ENCODE peak calls at places on chromosomes 2 and 18, in seven cellular contexts. J, R, C, F, M, L and Q are unnamed samples.

GRCh38 chr18:13178976-13179375 is 39.6 kb upstream of the LDLRAD4 start:
- DNase-seq in J (no peak), R (peak), C (no peak), F (no peak), M (no peak), L (no peak), Q (peak)

GRCh38 chr2:219440388-219441256 is 6.0 kb downstream of the SPEG start:
- DNase-seq in J (no peak), R (no peak), C (no peak), F (no peak), M (no peak), L (no peak), Q (peak)

GRCh38 chr2:215119847-215120246 is 18.6 kb downstream of the ABCA12 start:
- DNase-seq in J (no peak), R (no peak), C (no peak), F (no peak), M (no peak), L (no peak), Q (no peak)

GRCh38 chr2:30670453-30670852 is 136.8 kb downstream of the CAPN13 start:
- DNase-seq in J (no peak), R (no peak), C (peak), F (no peak), M (no peak), L (no peak), Q (no peak)

GRCh38 chr18:28412521-28412920 is 235.6 kb upstream of the CDH2 start:
- DNase-seq in J (no peak), R (no peak), C (no peak), F (no peak), M (no peak), L (no peak), Q (peak)

GRCh38 chr2:31239842-31240198 is 5.9 kb downstream of the EHD3 start:
- DNase-seq in J (peak), R (no peak), C (no peak), F (peak), M (no peak), L (no peak), Q (peak)

GRCh38 chr2:15334650-15335326 is 226.3 kb downstream of the NBAS start:
- DNase-seq in J (no peak), R (no peak), C (no peak), F (no peak), M (no peak), L (no peak), Q (peak)

GRCh38 chr2:71238089-71238488 is 11.2 kb upstream of the PAIP2B start:
- DNase-seq in J (no peak), R (no peak), C (no peak), F (no peak), M (no peak), L (no peak), Q (no peak)

GRCh38 chr2:143357956-143358355 is 228.7 kb downstream of the ARHGAP15 start:
- DNase-seq in J (no peak), R (no peak), C (no peak), F (no peak), M (no peak), L (no peak), Q (no peak)

GRCh38 chr18:28735731-28736130 is 558.8 kb upstream of the CDH2 start:
- DNase-seq in J (no peak), R (no peak), C (no peak), F (no peak), M (no peak), L (no peak), Q (peak)

GRCh38 chr2:110729106-110729505 is 3.3 kb upstream of the ACOXL start:
- DNase-seq in J (no peak), R (no peak), C (no peak), F (no peak), M (no peak), L (no peak), Q (no peak)

GRCh38 chr2:49857371-49858112 is 703.2 kb upstream of the FSHR start:
- DNase-seq in J (no peak), R (no peak), C (no peak), F (no peak), M (no peak), L (no peak), Q (no peak)

GRCh38 chr2:128692895-128693519 is 374.3 kb upstream of the HS6ST1 start:
- DNase-seq in J (no peak), R (no peak), C (no peak), F (no peak), M (no peak), L (no peak), Q (no peak)

GRCh38 chr2:21037671-21038108 is 6.2 kb downstream of the APOB start:
- DNase-seq in J (no peak), R (no peak), C (no peak), F (no peak), M (no peak), L (no peak), Q (no peak)

GRCh38 chr2:3121601-3122000 is 256.0 kb downstream of the EIPR1 start:
- DNase-seq in J (no peak), R (no peak), C (no peak), F (no peak), M (no peak), L (no peak), Q (no peak)

GRCh38 chr2:236178921-236179652 is 10.9 kb upstream of the GBX2 start:
- DNase-seq in J (no peak), R (no peak), C (no peak), F (no peak), M (no peak), L (no peak), Q (peak)

GRCh38 chr2:80126596-80127189 is 177.9 kb downstream of the LRRTM1 start:
- DNase-seq in J (no peak), R (no peak), C (no peak), F (no peak), M (no peak), L (no peak), Q (peak)

GRCh38 chr2:27038631-27039339 is 6.0 kb downstream of the TMEM214 start:
- DNase-seq in J (no peak), R (no peak), C (no peak), F (no peak), M (no peak), L (no peak), Q (no peak)

GRCh38 chr2:26640331-26640745 is 828 bp downstream of the CIB4 start:
- DNase-seq in J (no peak), R (no peak), C (peak), F (no peak), M (peak), L (no peak), Q (peak)

GRCh38 chr2:182897137-182897536 is 30.7 kb upstream of the FRZB start:
- DNase-seq in J (no peak), R (no peak), C (no peak), F (no peak), M (no peak), L (no peak), Q (peak)

GRCh38 chr2:10786240-10786982 is 26.2 kb downstream of the PDIA6 start:
- DNase-seq in J (no peak), R (no peak), C (no peak), F (no peak), M (no peak), L (no peak), Q (no peak)

GRCh38 chr2:77161009-77161408 is 361.2 kb downstream of the LRRTM4 start:
- DNase-seq in J (no peak), R (no peak), C (peak), F (no peak), M (peak), L (no peak), Q (peak)

GRCh38 chr18:293557-293956 is 25.7 kb upstream of the THOC1 start:
- DNase-seq in J (no peak), R (no peak), C (no peak), F (no peak), M (no peak), L (no peak), Q (no peak)

GRCh38 chr2:56177420-56178220 is 6.2 kb upstream of the CCDC85A start:
- DNase-seq in J (no peak), R (no peak), C (no peak), F (no peak), M (no peak), L (no peak), Q (no peak)

GRCh38 chr2:75320893-75321292 is 121.6 kb upstream of the TACR1 start:
- DNase-seq in J (no peak), R (no peak), C (no peak), F (no peak), M (peak), L (no peak), Q (no peak)

GRCh38 chr2:221924551-221924950 is 352.4 kb upstream of the EPHA4 start:
- DNase-seq in J (no peak), R (no peak), C (no peak), F (no peak), M (no peak), L (no peak), Q (no peak)

GRCh38 chr2:69798466-69798908 is 31.0 kb upstream of the GMCL1 start:
- DNase-seq in J (no peak), R (no peak), C (no peak), F (peak), M (no peak), L (no peak), Q (peak)

GRCh38 chr2:227655454-227655853 is 11.2 kb upstream of the SCYGR5 start:
- DNase-seq in J (no peak), R (no peak), C (peak), F (no peak), M (peak), L (no peak), Q (peak)